ENCODE peak calls at places on chromosomes 5 and 9, in eight cellular contexts. H is left ventricle myocardium inferior; Y is brain microvascular endothelial cell; C is CD4-positive, alpha-beta T cell; L is GM06990; T is aorta; J is AG04450; U is right atrium auricular region. E is an unnamed sample. For H3K27me3, the result is how much of the 10 kb centered on the place peaks cover.

GRCh38 chr9:5851445-5851844 is 18.5 kb upstream of the ERMP1 start:
- DNase-seq in H (no peak), L (peak), Y (peak), J (no peak), C (peak), U (no peak), T (no peak), E (no peak)

GRCh38 chr5:157354825-157355224 is 88.9 kb downstream of the CYFIP2 start:
- DNase-seq in C (no peak), T (no peak), L (no peak), H (no peak), J (no peak), Y (no peak), U (peak), E (no peak)

GRCh38 chr9:29213374-29214161 is 1640.3 kb upstream of the C9orf72 start:
- DNase-seq in T (no peak), J (no peak), L (no peak), H (no peak), U (no peak), Y (no peak), C (no peak), E (no peak)

GRCh38 chr5:94785111-94785510 is 166.6 kb downstream of the SLF1 start:
- DNase-seq in U (no peak), H (no peak), C (no peak), T (no peak), J (no peak), L (no peak), Y (no peak), E (no peak)

GRCh38 chr9:133715295-133715865 is 22.8 kb downstream of the SARDH start:
- DNase-seq in U (peak), C (no peak), T (peak), L (no peak), Y (peak), H (peak), J (no peak), E (no peak)

GRCh38 chr5:34900660-34901059 is 14.6 kb downstream of the RAD1 start:
- DNase-seq in L (no peak), U (no peak), C (no peak), T (no peak), H (no peak), Y (no peak), J (no peak), E (no peak)

GRCh38 chr5:14342306-14342705 is 199.2 kb downstream of the TRIO start:
- DNase-seq in C (no peak), Y (peak), L (no peak), T (no peak), H (no peak), J (no peak), U (no peak), E (no peak)

GRCh38 chr5:32916648-32917047 is 205.5 kb downstream of the NPR3 start:
- DNase-seq in J (peak), U (no peak), C (no peak), H (no peak), L (no peak), Y (peak), T (no peak), E (no peak)

GRCh38 chr5:58172946-58173345 is 286.9 kb downstream of the PLK2 start:
- DNase-seq in U (no peak), J (no peak), Y (no peak), T (no peak), C (no peak), H (no peak), L (no peak), E (no peak)

GRCh38 chr9:82334286-82334685 is 345.7 kb downstream of the SPATA31D1 start:
- DNase-seq in H (no peak), L (no peak), Y (no peak), C (no peak), J (no peak), T (no peak), U (no peak), E (no peak)

GRCh38 chr9:127776195-127776918 is 2.1 kb downstream of the SH2D3C start:
- DNase-seq in L (peak), Y (no peak), H (no peak), U (no peak), T (no peak), J (no peak), C (peak), E (peak)

GRCh38 chr5:43121565-43122484 is 1.1 kb downstream of the ZNF131 start:
- DNase-seq in C (no peak), Y (peak), H (no peak), J (peak), T (no peak), U (peak), L (no peak), E (no peak)

GRCh38 chr5:151053796-151054490 is 26.9 kb downstream of the TNIP1 start:
- DNase-seq in L (no peak), J (no peak), C (no peak), T (peak), Y (no peak), H (no peak), U (no peak), E (no peak)

GRCh38 chr5:179231309-179231708 is 114.0 kb downstream of the ADAMTS2 start:
- DNase-seq in J (no peak), H (no peak), T (no peak), U (no peak), L (no peak), C (no peak), Y (no peak), E (no peak)

GRCh38 chr9:133665096-133665495 is 28.9 kb downstream of the DBH start:
- DNase-seq in L (no peak), T (no peak), J (no peak), Y (no peak), C (no peak), U (no peak), H (no peak), E (no peak)

GRCh38 chr5:139371482-139372435 is 11.3 kb downstream of the SLC23A1 start:
- DNase-seq in Y (no peak), U (no peak), L (no peak), H (no peak), C (no peak), J (no peak), T (no peak), E (no peak)

GRCh38 chr9:32709871-32710270 is 73.5 kb upstream of the TMEM215 start:
- DNase-seq in H (no peak), Y (no peak), T (no peak), L (no peak), U (no peak), C (no peak), J (no peak), E (no peak)

DNA sequence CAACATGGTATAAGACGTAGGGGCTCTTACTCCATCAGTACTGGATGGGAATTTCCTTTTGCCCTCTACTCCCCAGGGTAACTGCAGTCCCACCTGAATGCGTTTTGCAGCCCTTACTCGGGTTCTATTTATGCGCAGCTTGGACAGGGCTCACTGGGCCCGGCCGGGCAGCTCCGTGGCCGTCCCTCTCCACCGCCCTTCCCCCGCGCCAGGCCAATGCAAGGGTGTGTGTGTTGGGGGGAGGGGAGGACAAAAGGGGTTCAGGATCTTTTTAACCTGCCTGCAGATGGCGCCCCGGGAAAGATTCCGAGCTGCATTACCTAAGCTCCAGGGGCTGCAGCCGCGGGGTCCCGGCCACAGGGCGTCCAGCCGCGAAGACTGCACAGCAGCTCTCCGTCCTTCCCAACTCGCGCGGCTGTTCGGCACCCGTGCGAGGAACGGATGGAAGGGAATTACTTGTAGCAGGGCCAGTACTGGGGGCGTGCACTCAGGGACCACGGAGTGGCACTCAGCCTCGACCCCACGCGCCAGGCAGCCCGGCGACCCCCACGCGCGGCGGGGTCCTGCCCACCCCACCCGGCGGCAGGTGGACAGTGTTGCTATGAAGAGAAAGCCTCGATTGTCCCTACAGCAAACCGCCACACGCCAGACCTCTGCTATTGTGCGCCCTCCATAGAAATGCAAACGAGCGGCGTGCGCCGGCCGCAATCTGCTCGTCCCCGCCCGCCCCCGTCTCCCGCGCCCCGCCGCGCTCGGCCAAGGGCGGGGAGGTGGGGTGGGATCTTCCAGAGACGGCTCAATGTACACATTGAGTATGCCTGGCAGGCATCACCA is 966 bp upstream of the GADD45G start:
- DNase-seq in L (peak), J (no peak), H (peak), Y (no peak), T (peak), U (peak), C (no peak), E (no peak)
- H3K27me3 ChIP-seq in L (under half), J (under half), H (under half), Y (under half), T (under half), U (under half), C (under half), E (under half)

GRCh38 chr9:124037790-124038189 is 26.2 kb downstream of the LHX2 start:
- DNase-seq in C (no peak), J (no peak), Y (no peak), U (no peak), H (no peak), L (no peak), T (no peak), E (no peak)
- H3K27me3 ChIP-seq in C (half or more), J (half or more), Y (half or more), U (under half), H (half or more), L (under half), T (under half), E (under half)

GRCh38 chr9:121824651-121825480 is 173.4 kb downstream of the DAB2IP start:
- DNase-seq in C (no peak), H (no peak), L (no peak), T (peak), Y (no peak), J (no peak), U (peak), E (no peak)

GRCh38 chr9:121823451-121824169 is 172.2 kb downstream of the DAB2IP start:
- DNase-seq in C (no peak), T (peak), L (no peak), J (no peak), Y (no peak), U (peak), H (no peak), E (no peak)

GRCh38 chr9:121820286-121821005 is 169.0 kb downstream of the DAB2IP start:
- DNase-seq in H (no peak), Y (no peak), T (peak), J (no peak), C (no peak), L (no peak), U (no peak), E (no peak)

GRCh38 chr9:121821326-121821725 is 169.9 kb downstream of the DAB2IP start:
- DNase-seq in L (no peak), T (peak), U (no peak), C (no peak), Y (no peak), H (no peak), J (no peak), E (no peak)

GRCh38 chr9:121822093-121823085 is 171.0 kb downstream of the DAB2IP start:
- DNase-seq in C (no peak), T (peak), U (peak), J (no peak), Y (no peak), L (no peak), H (no peak), E (no peak)
- H3K27me3 ChIP-seq in C (under half), T (under half), U (under half), J (under half), Y (under half), L (under half), H (under half), E (under half)

GRCh38 chr5:169219961-169220360 is 81.0 kb downstream of the SLIT3 start:
- DNase-seq in T (no peak), J (no peak), L (no peak), Y (no peak), U (no peak), C (no peak), H (no peak), E (no peak)

GRCh38 chr5:169222934-169223594 is 77.9 kb downstream of the SLIT3 start:
- DNase-seq in Y (no peak), U (no peak), C (no peak), J (no peak), L (no peak), H (no peak), T (no peak), E (no peak)

GRCh38 chr5:169223595-169223953 is 77.4 kb downstream of the SLIT3 start:
- DNase-seq in Y (no peak), C (no peak), J (no peak), L (no peak), U (no peak), H (no peak), T (no peak), E (no peak)

GRCh38 chr5:169219351-169219750 is 81.6 kb downstream of the SLIT3 start:
- DNase-seq in T (no peak), J (no peak), L (no peak), Y (no peak), C (no peak), U (no peak), H (no peak), E (no peak)

DNA sequence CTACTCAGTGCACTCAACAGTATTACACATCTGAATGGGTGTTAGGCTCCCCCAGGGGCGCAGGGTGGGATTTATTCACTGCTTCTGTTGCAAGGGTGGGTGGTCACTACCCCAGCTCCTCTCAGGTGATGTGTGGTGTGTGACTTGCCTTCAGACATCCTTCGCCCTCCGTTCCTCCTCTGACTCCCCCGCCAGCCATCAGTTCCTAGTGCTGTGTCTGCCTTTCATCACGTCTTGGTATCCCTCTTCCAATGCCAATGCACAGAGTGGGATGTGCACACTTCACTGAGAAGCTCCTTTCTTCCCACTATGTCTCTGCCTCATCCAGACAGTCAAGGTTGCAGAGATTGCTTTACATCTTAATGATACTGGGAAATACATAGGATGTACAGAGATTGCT is 79.4 kb downstream of the SLIT3 start:
- DNase-seq in C (no peak), U (no peak), J (no peak), H (no peak), Y (no peak), T (no peak), L (no peak), E (no peak)
- H3K27me3 ChIP-seq in C (under half), U (under half), J (under half), H (under half), Y (under half), T (under half), L (under half), E (under half)

GRCh38 chr9:126704157-126704941 is 90.6 kb downstream of the LMX1B start:
- DNase-seq in C (no peak), H (no peak), T (peak), Y (peak), U (no peak), L (no peak), J (no peak), E (no peak)
- H3K27me3 ChIP-seq in C (under half), H (half or more), T (under half), Y (under half), U (under half), L (under half), J (under half), E (under half)

GRCh38 chr9:91778031-91778430 is 172.0 kb downstream of the ROR2 start:
- DNase-seq in H (no peak), J (no peak), Y (no peak), T (no peak), C (no peak), U (no peak), L (no peak), E (no peak)
- H3K27me3 ChIP-seq in H (half or more), J (under half), Y (under half), T (under half), C (under half), U (under half), L (under half), E (under half)

DNA sequence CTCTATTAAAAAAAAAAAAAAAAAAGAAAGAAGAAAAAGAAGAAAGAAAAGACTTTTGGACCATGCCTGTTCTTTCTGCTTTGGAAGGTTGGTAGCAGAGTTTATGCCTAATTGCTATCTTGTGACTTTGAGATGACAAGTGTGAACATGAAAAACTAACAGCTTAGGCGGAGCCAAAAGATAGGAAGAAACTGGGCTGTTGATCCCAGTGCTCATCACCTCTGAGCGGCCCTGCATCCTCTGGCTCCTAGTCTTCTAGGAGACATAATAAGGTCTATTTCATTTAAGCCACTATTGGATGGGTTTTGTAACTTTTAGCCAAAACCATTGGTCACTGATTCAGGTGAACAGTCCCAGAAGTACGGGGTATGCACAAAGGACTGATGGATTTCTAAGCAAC is 34.4 kb upstream of the ATP6V1G1 start:
- DNase-seq in L (no peak), H (no peak), U (no peak), C (no peak), Y (no peak), T (no peak), J (no peak), E (no peak)
- H3K27me3 ChIP-seq in L (under half), H (under half), U (under half), C (under half), Y (under half), T (under half), J (under half), E (under half)

DNA sequence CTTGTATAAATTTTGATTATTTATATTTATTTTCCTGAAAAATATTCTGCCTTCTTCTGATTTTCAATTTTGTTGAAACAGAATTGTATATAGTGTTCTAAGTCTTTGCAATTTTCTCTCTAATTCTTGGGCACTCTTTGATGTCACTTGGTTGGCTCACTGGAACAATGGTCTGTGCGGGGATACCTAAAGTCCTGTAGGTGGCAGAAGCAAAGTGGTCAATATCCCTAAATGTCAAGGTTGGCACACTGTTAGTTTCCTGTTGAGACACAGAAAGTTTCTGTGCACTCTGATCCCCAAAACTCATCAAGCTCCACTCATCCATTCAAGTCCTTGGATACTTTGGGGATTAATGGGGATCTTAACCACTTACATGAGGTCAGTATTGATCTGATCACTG is 480.8 kb upstream of the CCNG1 start:
- DNase-seq in C (no peak), H (no peak), Y (no peak), J (no peak), T (no peak), L (no peak), U (no peak), E (no peak)
- H3K27me3 ChIP-seq in C (under half), H (under half), Y (under half), J (under half), T (under half), L (under half), U (under half), E (under half)

DNA sequence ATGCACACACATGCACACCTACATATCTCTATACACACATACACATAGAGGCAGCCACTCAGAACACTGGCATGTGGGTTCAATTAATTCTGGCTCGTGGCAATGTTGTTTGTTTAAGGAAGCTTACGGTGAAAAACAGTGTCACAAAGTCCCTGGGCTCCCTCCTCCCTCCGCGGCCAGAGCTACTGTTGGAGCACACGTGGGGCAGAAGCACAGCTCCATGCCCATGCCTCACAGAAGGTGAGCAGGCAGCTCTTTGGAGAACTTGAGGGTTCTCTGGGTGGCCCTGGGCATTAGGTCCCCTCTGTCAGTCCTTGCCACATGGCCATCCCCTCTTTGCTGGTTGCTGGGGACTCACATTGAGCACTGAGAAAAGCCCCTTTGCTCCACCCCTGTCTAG is 107.5 kb downstream of the GADD45G start:
- DNase-seq in C (no peak), T (no peak), H (no peak), J (no peak), L (no peak), Y (no peak), U (no peak), E (no peak)
- H3K27me3 ChIP-seq in C (under half), T (under half), H (under half), J (under half), L (under half), Y (under half), U (under half), E (under half)

E was measured in CD4-positive, CD25-positive, alpha-beta regulatory T cell.